ENCODE peak calls at places on chromosomes 6 and 20, in five cellular contexts. R is HepG2, H is breast epithelium, M is A549, Y is GM12891. J is an unnamed sample.

GRCh38 chr20:51129201-51129671 is 106.3 kb upstream of the KCNG1 start:
- DNase-seq in R (no peak), H (no peak), M (no peak), Y (no peak), J (no peak)

GRCh38 chr6:11121851-11122250 is 10.3 kb upstream of the ERVFRD-1 start:
- DNase-seq in R (no peak), H (no peak), M (no peak), Y (no peak), J (no peak)

GRCh38 chr20:54474866-54475265 is 527 bp upstream of the DOK5 start:
- DNase-seq in R (no peak), H (no peak), M (no peak), Y (no peak), J (no peak)

GRCh38 chr6:20269147-20269546 is 56.9 kb upstream of the MBOAT1 start:
- DNase-seq in R (no peak), H (no peak), M (no peak), Y (no peak), J (no peak)

GRCh38 chr6:104684911-104685415 is 174.8 kb downstream of the HACE1 start:
- DNase-seq in R (no peak), H (no peak), M (no peak), Y (no peak), J (no peak)

GRCh38 chr6:148147431-148147830 is 195.2 kb upstream of the SASH1 start:
- DNase-seq in R (no peak), H (no peak), M (no peak), Y (no peak), J (no peak)

GRCh38 chr6:90413396-90413795 is 116.8 kb upstream of the BACH2 start:
- DNase-seq in R (no peak), H (no peak), M (no peak), Y (no peak), J (no peak)

GRCh38 chr6:139983555-139984276 is 609.3 kb upstream of the CITED2 start:
- DNase-seq in R (no peak), H (no peak), M (no peak), Y (no peak), J (no peak)

GRCh38 chr6:14953806-14954205 is 292.1 kb upstream of the JARID2 start:
- DNase-seq in R (no peak), H (no peak), M (no peak), Y (no peak), J (no peak)

GRCh38 chr6:49551126-49551865 is 828 bp downstream of the C6orf141 start:
- DNase-seq in R (no peak), H (no peak), M (no peak), Y (peak; percentile 6), J (peak; percentile 23)

GRCh38 chr6:107657373-107657754 is 166.7 kb downstream of the SCML4 start:
- DNase-seq in R (no peak), H (no peak), M (no peak), Y (no peak), J (no peak)

GRCh38 chr20:36102809-36103596 is 51.5 kb upstream of the EPB41L1 start:
- DNase-seq in R (no peak), H (no peak), M (no peak), Y (no peak), J (no peak)

GRCh38 chr20:62643521-62644043 is 1.3 kb downstream of the SLCO4A1 start:
- DNase-seq in R (no peak), H (no peak), M (no peak), Y (no peak), J (no peak)

GRCh38 chr20:62640870-62641748 is 1.2 kb upstream of the SLCO4A1 start:
- DNase-seq in R (no peak), H (no peak), M (no peak), Y (no peak), J (no peak)

GRCh38 chr20:62644044-62644795 is 1.9 kb downstream of the SLCO4A1 start:
- DNase-seq in R (no peak), H (no peak), M (no peak), Y (no peak), J (no peak)

GRCh38 chr20:62642666-62643520 is 590 bp downstream of the SLCO4A1 start:
- DNase-seq in R (no peak), H (no peak), M (no peak), Y (peak; percentile 71), J (no peak)

GRCh38 chr20:62641749-62642665 is at the start of gene SLCO4A1:
- DNase-seq in R (peak; percentile 59), H (no peak), M (peak; percentile 81), Y (peak; percentile 97), J (peak; percentile 92)
- TF ChIP-seq POLR2A in R (peak; percentile 32), H (no peak), M (peak; percentile 45), Y (peak; percentile 52), J (peak; percentile 70)

GRCh38 chr6:149716584-149716983 is 1.3 kb downstream of the LATS1 start:
- DNase-seq in R (no peak), H (no peak), M (peak; percentile 10), Y (no peak), J (no peak)

GRCh38 chr6:149717255-149717587 is 680 bp downstream of the LATS1 start:
- DNase-seq in R (no peak), H (no peak), M (no peak), Y (no peak), J (no peak)

GRCh38 chr6:149719531-149719930 is 1.6 kb upstream of the LATS1 start:
- DNase-seq in R (no peak), H (no peak), M (no peak), Y (no peak), J (no peak)

GRCh38 chr6:149716181-149716580 is 1.7 kb downstream of the LATS1 start:
- DNase-seq in R (no peak), H (no peak), M (no peak), Y (no peak), J (no peak)

GRCh38 chr6:149717588-149718458 is at the start of gene LATS1:
- DNase-seq in R (peak; percentile 81), H (peak; percentile 92), M (peak; percentile 66), Y (peak; percentile 86), J (peak; percentile 59)
- TF ChIP-seq POLR2A in R (peak; percentile 95), H (peak; percentile 69), M (peak; percentile 97), Y (peak; percentile 96), J (peak; percentile 97)

GRCh38 chr6:94177429-94177828 is 758.1 kb upstream of the EPHA7 start:
- DNase-seq in R (no peak), H (no peak), M (no peak), Y (no peak), J (no peak)
- TF ChIP-seq POLR2A in R (no peak), H (no peak), M (no peak), Y (no peak), J (no peak)

DNA sequence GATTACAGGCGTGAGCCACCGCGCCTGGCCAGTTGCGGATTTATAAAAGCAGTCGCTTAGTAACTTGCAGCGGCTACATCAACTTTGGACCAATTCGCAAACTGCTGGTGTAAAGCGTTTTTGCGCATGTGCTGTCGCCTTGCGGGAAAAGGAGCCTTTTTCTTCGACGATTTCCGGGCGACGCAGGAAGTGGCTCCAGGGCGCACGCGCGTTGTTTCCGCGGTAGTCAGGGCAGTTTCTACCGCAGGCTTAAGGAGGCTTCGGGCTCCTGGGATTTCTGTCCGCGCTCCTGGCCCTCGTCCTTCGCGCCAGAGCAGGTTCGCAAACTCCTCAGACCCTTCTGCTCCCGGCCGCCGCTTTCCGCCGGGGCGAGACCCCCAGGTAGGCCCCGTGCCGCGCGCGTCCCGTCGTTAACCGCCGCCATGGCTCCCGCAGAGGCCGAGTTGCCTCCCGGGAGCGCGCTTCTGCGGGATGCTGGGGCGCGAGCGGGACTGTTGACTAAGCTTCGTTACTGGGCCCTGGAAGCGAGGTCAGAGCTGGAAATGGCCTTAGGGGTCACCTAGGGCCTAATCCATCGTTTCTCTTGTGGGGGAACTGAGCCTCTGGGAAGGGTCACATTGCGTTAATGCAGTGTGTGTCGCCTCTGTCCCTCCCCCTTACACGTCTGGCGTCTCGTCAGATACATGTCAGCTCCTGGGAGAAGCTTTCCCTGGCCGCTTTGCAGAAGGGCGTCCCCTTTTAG is at the start of gene RAE1:
- DNase-seq in R (peak; percentile 95), H (peak; percentile 85), M (peak; percentile 68), Y (peak; percentile 76), J (peak; percentile 88)
- TF ChIP-seq POLR2A in R (peak; percentile 97), H (no peak), M (peak; percentile 73), Y (peak; percentile 88), J (peak; percentile 76)

DNA sequence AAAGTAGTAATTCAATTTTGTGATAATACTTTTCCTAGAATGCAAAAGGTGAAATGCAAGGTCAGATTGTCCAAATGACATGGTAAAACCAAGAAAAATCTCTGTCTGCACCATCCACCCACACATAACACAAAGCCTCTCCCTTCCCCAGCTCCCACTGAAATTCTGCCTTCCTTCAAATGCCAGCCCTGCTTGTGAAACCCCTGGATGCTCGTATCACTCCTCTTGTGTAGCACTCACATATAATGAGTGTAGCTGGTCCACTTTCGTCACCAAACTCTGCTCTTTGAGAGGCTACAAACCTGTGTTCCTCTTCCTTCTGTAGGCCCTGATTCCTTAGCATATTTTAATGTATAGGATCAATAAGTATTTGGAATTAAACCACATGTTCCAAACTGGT is 123.6 kb upstream of the BEND6 start:
- DNase-seq in R (no peak), H (no peak), M (no peak), Y (no peak), J (no peak)
- TF ChIP-seq POLR2A in R (no peak), H (no peak), M (no peak), Y (no peak), J (no peak)

DNA sequence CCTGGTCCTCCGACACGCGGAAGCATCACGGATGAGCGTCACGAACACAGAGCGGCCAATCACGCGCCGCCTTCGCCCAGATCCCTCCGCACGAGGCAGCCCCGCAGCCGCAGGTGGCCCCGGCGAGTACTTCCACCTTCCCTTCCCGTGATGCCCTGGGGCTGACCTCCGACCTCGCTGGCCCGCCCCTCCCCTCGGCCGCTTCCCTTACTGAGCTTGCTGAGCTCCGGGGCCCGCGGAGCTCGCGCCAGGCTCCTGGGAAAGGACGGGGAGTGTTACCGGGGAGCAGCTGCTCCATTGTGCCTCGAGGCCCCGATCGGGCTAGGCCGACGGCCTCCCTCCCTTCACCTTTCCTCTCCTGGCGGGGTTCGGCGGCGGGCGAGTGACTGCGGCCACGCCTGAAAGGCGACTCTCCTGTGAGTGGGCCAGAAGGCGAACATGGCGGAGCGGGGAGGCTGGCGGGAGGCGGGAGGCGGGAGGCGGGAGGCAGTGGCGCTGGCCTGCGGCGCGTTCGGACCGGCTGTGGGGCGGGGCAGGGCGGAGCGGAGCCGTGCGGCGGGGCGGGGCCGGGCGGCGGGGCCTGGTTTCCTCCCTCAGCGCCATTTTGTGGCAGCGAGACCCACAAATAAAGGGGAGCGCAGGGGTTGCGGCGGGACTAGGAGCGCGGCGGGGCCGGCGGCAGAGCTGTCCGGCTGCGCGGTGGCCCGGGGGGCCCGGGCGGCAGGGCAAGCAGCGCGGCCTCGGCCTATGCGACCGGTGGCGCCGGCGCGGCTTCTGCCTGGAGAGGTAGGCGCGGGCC is at the start of gene WTAP:
- DNase-seq in R (peak; percentile 95), H (peak; percentile 97), M (peak; percentile 74), Y (peak; percentile 81), J (peak; percentile 53)
- TF ChIP-seq POLR2A in R (peak; percentile 97), H (peak; percentile 59), M (peak; percentile 72), Y (peak; percentile 90), J (peak; percentile 81)

GRCh38 chr20:62357681-62358080 is 9.4 kb downstream of the LAMA5 start:
- DNase-seq in R (no peak), H (no peak), M (no peak), Y (no peak), J (no peak)
- TF ChIP-seq POLR2A in R (no peak), H (no peak), M (no peak), Y (no peak), J (no peak)

J was measured in H54.